ENCODE peak calls at places on chromosomes 2 and 18, in ten cellular contexts. E, K, I, Y, D, T, O, G, A and P are unnamed samples.

GRCh38 chr2:86000938-86001312 is 104.8 kb downstream of the POLR1A start:
- DNase-seq in E (peak; percentile 10), K (no peak), I (no peak), Y (no peak), D (no peak), T (no peak), O (no peak), G (no peak), A (no peak), P (peak; percentile 29)

GRCh38 chr2:40101076-40101688 is 322.1 kb upstream of the THUMPD2 start:
- DNase-seq in E (no peak), K (peak; percentile 87), I (peak; percentile 87), Y (no peak), D (no peak), T (no peak), O (no peak), G (peak; percentile 80), A (peak; percentile 77), P (no peak)

GRCh38 chr2:202158796-202159195 is 79.6 kb downstream of the SUMO1 start:
- DNase-seq in E (no peak), K (peak; percentile 36), I (peak; percentile 29), Y (no peak), D (no peak), T (no peak), O (no peak), G (peak; percentile 48), A (no peak), P (no peak)

GRCh38 chr2:288002-288742 is at the start of gene ALKAL2:
- DNase-seq in E (peak; percentile 80), K (no peak), I (no peak), Y (no peak), D (peak; percentile 68), T (no peak), O (no peak), G (no peak), A (no peak), P (no peak)

GRCh38 chr2:241772063-241772499 is 4.5 kb upstream of the GAL3ST2 start:
- DNase-seq in E (no peak), K (no peak), I (no peak), Y (no peak), D (no peak), T (no peak), O (no peak), G (no peak), A (no peak), P (no peak)

GRCh38 chr18:74190086-74190485 is 41.8 kb downstream of the TIMM21 start:
- DNase-seq in E (no peak), K (peak; percentile 25), I (no peak), Y (no peak), D (no peak), T (no peak), O (no peak), G (peak; percentile 46), A (no peak), P (no peak)

GRCh38 chr2:138180691-138181386 is 216.6 kb downstream of the HNMT start:
- DNase-seq in E (no peak), K (peak; percentile 7), I (peak; percentile 11), Y (no peak), D (no peak), T (no peak), O (no peak), G (no peak), A (no peak), P (no peak)

GRCh38 chr18:64919971-64920370 is 771.1 kb upstream of the LINC00305 start:
- DNase-seq in E (no peak), K (no peak), I (no peak), Y (no peak), D (no peak), T (no peak), O (no peak), G (no peak), A (no peak), P (no peak)

GRCh38 chr2:233326500-233326899 is 18.9 kb downstream of the SAG start:
- DNase-seq in E (no peak), K (no peak), I (no peak), Y (no peak), D (no peak), T (no peak), O (no peak), G (no peak), A (no peak), P (no peak)

GRCh38 chr2:42859006-42859552 is 66.7 kb upstream of the HAAO start:
- DNase-seq in E (no peak), K (peak; percentile 83), I (peak; percentile 90), Y (no peak), D (no peak), T (peak; percentile 83), O (peak; percentile 64), G (peak; percentile 73), A (peak; percentile 82), P (peak; percentile 38)

GRCh38 chr2:47373747-47374146 is 29.2 kb upstream of the MSH2 start:
- DNase-seq in E (no peak), K (no peak), I (no peak), Y (no peak), D (no peak), T (no peak), O (no peak), G (no peak), A (no peak), P (no peak)

GRCh38 chr18:13562494-13563029 is 163.8 kb downstream of the FAM210A start:
- DNase-seq in E (no peak), K (no peak), I (no peak), Y (no peak), D (peak; percentile 75), T (no peak), O (no peak), G (no peak), A (no peak), P (no peak)

GRCh38 chr2:20472569-20472968 is 25.7 kb downstream of the RHOB start:
- DNase-seq in E (no peak), K (no peak), I (no peak), Y (peak; percentile 28), D (peak; percentile 17), T (no peak), O (no peak), G (no peak), A (no peak), P (no peak)

GRCh38 chr2:24199968-24200590 is 25.2 kb downstream of the FAM228A start:
- DNase-seq in E (no peak), K (no peak), I (no peak), Y (no peak), D (no peak), T (no peak), O (no peak), G (no peak), A (no peak), P (no peak)

GRCh38 chr2:84906108-84906899 is 848 bp downstream of the TMSB10 start:
- DNase-seq in E (peak; percentile 85), K (peak; percentile 2), I (no peak), Y (no peak), D (peak; percentile 88), T (no peak), O (no peak), G (no peak), A (no peak), P (no peak)

DNA sequence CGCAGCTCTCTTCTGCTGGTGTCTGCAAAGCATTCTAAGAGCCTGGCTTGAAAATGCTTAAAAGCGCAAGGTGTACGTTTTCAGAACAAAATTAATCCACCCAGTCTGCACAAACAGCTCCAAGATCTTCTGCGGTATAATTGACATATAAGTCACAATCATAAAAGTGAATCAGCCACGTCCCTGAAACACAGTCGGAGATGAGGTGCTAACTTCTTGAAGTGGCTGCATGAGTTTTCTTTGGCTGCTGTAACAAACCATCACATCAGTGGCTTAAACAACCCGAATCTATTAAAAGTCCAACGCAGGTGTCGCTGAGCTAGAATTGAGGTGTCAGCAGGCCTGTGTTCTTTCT is 32.6 kb downstream of the ARL4C start:
- DNase-seq in E (no peak), K (no peak), I (no peak), Y (no peak), D (no peak), T (no peak), O (no peak), G (no peak), A (no peak), P (no peak)
- H3K4me3 ChIP-seq in E (no peak overlapping the region), K (no peak overlapping the region), I (no peak overlapping the region), Y (no peak overlapping the region), D (no peak overlapping the region), T (no peak overlapping the region), O (no peak overlapping the region), G (no peak overlapping the region), A (no peak overlapping the region), P (peak overlapping the region; percentile 46)

DNA sequence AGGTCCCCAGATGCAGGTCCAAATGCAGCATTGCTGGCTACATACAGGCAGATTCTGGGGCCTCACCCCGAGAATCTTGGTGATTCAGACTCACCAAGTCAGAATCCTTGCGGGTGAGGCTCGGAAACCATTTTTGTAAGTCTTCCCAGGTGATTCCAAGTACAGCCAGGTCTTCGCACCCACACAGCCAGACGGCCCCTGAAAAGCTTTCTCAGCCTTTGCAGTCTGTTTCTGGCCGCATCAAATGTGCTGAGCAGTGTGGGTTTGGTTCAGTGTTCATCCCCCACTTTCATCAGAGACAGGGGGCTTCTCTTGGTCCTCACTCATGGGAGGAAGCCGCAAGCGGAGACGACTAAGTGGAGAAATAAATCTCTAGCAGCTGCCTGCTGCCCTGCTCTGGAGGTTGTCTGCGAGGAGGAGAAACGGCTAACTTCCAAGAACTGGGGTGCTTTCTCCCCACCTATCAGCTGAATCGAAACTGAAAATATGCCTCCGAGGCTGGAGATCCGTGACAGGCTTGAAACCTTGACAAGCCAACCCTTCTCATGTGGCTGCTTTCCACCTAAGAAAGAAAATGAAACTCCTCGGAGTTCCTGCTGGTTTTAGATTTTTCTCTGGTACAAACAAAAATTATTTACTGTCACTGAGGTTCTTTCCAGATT is 8.9 kb upstream of the TMEM185B start:
- DNase-seq in E (no peak), K (peak; percentile 50), I (no peak), Y (peak; percentile 47), D (no peak), T (no peak), O (no peak), G (peak; percentile 46), A (no peak), P (no peak)
- H3K4me3 ChIP-seq in E (peak overlapping the region; percentile 24), K (peak overlapping the region; percentile 50), I (no peak overlapping the region), Y (peak overlapping the region; percentile 60), D (peak overlapping the region; percentile 53), T (no peak overlapping the region), O (no peak overlapping the region), G (peak overlapping the region; percentile 61), A (no peak overlapping the region), P (peak overlapping the region; percentile 14)

GRCh38 chr2:36177282-36177681 is 178.3 kb upstream of the CRIM1 start:
- DNase-seq in E (no peak), K (no peak), I (peak; percentile 3), Y (no peak), D (no peak), T (no peak), O (no peak), G (no peak), A (no peak), P (no peak)
- H3K4me3 ChIP-seq in E (no peak overlapping the region), K (no peak overlapping the region), I (no peak overlapping the region), Y (no peak overlapping the region), D (no peak overlapping the region), T (no peak overlapping the region), O (no peak overlapping the region), G (no peak overlapping the region), A (no peak overlapping the region), P (no peak overlapping the region)

DNA sequence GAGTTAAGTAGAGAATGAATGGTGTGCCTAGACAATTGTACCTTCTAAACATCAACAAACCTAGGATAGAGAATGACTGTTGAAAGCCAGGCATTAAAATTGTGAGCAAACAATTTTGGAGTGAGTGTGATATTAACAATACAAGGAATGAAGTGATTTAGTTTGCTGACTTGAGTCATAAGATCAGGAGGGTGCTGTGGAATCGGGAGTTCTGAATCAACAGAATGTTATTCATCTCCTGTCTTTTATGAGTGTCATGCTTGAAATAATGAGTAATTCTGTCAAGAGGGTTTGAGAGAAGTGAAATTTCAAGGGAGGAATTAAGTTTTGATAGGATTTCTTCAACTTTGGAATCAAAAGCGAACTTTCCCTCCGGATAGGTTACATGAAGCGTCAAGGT is 214.4 kb upstream of the DSEL start:
- DNase-seq in E (no peak), K (peak; percentile 89), I (peak; percentile 92), Y (no peak), D (no peak), T (no peak), O (no peak), G (peak; percentile 53), A (peak; percentile 73), P (no peak)
- H3K4me3 ChIP-seq in E (no peak overlapping the region), K (no peak overlapping the region), I (no peak overlapping the region), Y (no peak overlapping the region), D (no peak overlapping the region), T (no peak overlapping the region), O (no peak overlapping the region), G (no peak overlapping the region), A (no peak overlapping the region), P (no peak overlapping the region)